ENCODE peak calls at places on chromosome 16, in eight cellular contexts. M is left ventricle myocardium inferior, F is Calu3, R is astrocyte of the spinal cord, T is WTC11, K is lung, X is PC-3, H is right atrium auricular region. O is an unnamed sample.

GRCh38 chr16:21164521-21165168 is 6.2 kb downstream of the LDAF1 start:
- DNase-seq in K (no peak), R (no peak), F (no peak), H (no peak), M (no peak), X (no peak), T (no peak), O (no peak)

GRCh38 chr16:1505912-1506311 is 12.8 kb downstream of the TELO2 start:
- DNase-seq in H (no peak), M (no peak), F (no peak), K (no peak), X (no peak), R (no peak), T (no peak), O (no peak)

GRCh38 chr16:57781741-57782606 is 20.3 kb downstream of the KIFC3 start:
- DNase-seq in T (no peak), K (no peak), H (no peak), M (no peak), R (peak), F (no peak), X (no peak), O (no peak)

GRCh38 chr16:1792836-1793577 is 498 bp downstream of the IGFALS start:
- DNase-seq in R (no peak), F (no peak), M (no peak), T (no peak), X (no peak), H (no peak), K (no peak), O (no peak)

GRCh38 chr16:71762186-71762585 is 37.7 kb upstream of the PHLPP2 start:
- DNase-seq in T (no peak), K (no peak), H (no peak), R (no peak), M (no peak), X (no peak), F (no peak), O (no peak)

GRCh38 chr16:87963400-87963799 is 12.2 kb downstream of the BANP start:
- DNase-seq in X (peak), T (no peak), F (no peak), R (peak), M (no peak), K (no peak), H (no peak), O (no peak)

GRCh38 chr16:29662729-29663019 is 373 bp upstream of the SPN start:
- DNase-seq in M (no peak), H (no peak), X (no peak), K (no peak), R (no peak), F (no peak), T (no peak), O (no peak)

GRCh38 chr16:80298676-80299075 is 242.1 kb upstream of the DYNLRB2 start:
- DNase-seq in T (no peak), R (no peak), M (no peak), H (no peak), X (no peak), K (no peak), F (no peak), O (no peak)

GRCh38 chr16:4309833-4310266 is 6.0 kb upstream of the GLIS2 start:
- DNase-seq in K (peak), M (peak), X (peak), T (peak), H (no peak), F (peak), R (peak), O (peak)

GRCh38 chr16:29230671-29231091 is 175.8 kb downstream of the NPIPB11 start:
- DNase-seq in T (peak), F (no peak), R (peak), X (no peak), M (no peak), H (no peak), K (no peak), O (no peak)

GRCh38 chr16:50298591-50299507 is 32.5 kb downstream of the ADCY7 start:
- DNase-seq in F (no peak), R (no peak), H (no peak), K (no peak), T (no peak), M (no peak), X (no peak), O (no peak)

GRCh38 chr16:51523400-51523799 is 372.3 kb upstream of the SALL1 start:
- DNase-seq in F (no peak), M (no peak), R (peak), H (no peak), T (no peak), K (no peak), X (no peak), O (no peak)

GRCh38 chr16:86986136-86986535 is 331.1 kb downstream of the C16orf95 start:
- DNase-seq in T (no peak), F (no peak), R (no peak), K (no peak), M (no peak), H (no peak), X (no peak), O (no peak)

GRCh38 chr16:53007095-53007494 is 45.6 kb downstream of the CHD9NB start:
- DNase-seq in X (no peak), F (no peak), H (no peak), R (no peak), K (no peak), M (no peak), T (peak), O (no peak)

GRCh38 chr16:19138601-19139000 is 24.8 kb downstream of the ITPRIPL2 start:
- DNase-seq in X (peak), K (peak), T (no peak), F (peak), H (peak), M (peak), R (peak), O (no peak)

GRCh38 chr16:86297391-86297790 is 212.9 kb upstream of the FOXF1 start:
- DNase-seq in X (no peak), R (no peak), T (no peak), M (no peak), K (no peak), F (no peak), H (no peak), O (no peak)

GRCh38 chr16:68510775-68511174 is 28.3 kb upstream of the ZFP90 start:
- DNase-seq in H (no peak), M (no peak), T (no peak), X (no peak), K (no peak), F (no peak), R (no peak), O (no peak)

GRCh38 chr16:46947900-46948547 is 25.4 kb downstream of the DNAJA2 start:
- DNase-seq in X (peak), M (no peak), K (no peak), T (peak), H (no peak), F (peak), R (peak), O (no peak)

GRCh38 chr16:61263400-61263799 is 772.8 kb downstream of the CDH8 start:
- DNase-seq in T (no peak), K (no peak), H (no peak), R (no peak), F (no peak), X (no peak), M (no peak), O (no peak)

GRCh38 chr16:54070944-54071343 is 215.6 kb downstream of the IRX3 start:
- DNase-seq in K (no peak), T (no peak), X (no peak), M (no peak), H (no peak), F (no peak), R (no peak), O (no peak)

GRCh38 chr16:55330726-55331647 is 7.0 kb downstream of the IRX6 start:
- DNase-seq in F (no peak), R (no peak), H (no peak), K (no peak), T (peak), M (no peak), X (no peak), O (no peak)

GRCh38 chr16:75446416-75446815 is 13.1 kb upstream of the CFDP1 start:
- DNase-seq in T (no peak), K (no peak), F (no peak), H (no peak), R (no peak), M (no peak), X (no peak), O (no peak)

GRCh38 chr16:89606006-89606405 is 7.4 kb upstream of the DPEP1 start:
- DNase-seq in H (no peak), M (no peak), R (no peak), X (no peak), T (no peak), K (no peak), F (no peak), O (no peak)
- TF ChIP-seq CTCF in H (no peak), M (no peak), R (no peak), X (no peak), T (no peak), K (no peak), F (no peak), O (no peak)

DNA sequence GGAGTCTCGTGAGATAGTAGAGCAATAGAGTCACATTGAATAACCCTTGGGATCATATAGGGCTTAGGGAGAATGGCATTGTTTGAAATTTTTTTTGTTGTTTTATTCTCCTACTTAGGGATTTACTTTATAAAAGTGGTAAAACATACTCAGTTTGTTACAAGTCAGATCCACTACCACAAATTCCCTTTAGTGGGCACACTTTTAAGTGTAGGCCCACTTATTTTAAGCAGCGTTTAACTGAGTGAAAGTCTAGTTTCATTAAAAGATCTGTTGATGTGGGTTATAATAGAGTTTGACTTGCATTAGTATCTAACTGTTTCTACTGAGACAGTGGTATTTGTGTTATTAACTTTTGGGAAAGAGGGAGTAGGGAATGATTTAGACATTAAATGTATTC is 49.3 kb downstream of the USP10 start:
- DNase-seq in M (no peak), X (no peak), H (no peak), T (no peak), R (no peak), K (no peak), F (no peak), O (no peak)
- TF ChIP-seq CTCF in M (no peak), X (no peak), H (no peak), T (no peak), R (no peak), K (no peak), F (no peak), O (no peak)

GRCh38 chr16:13839577-13839976 is 80.4 kb upstream of the ERCC4 start:
- DNase-seq in F (no peak), K (no peak), M (no peak), R (no peak), T (no peak), H (no peak), X (no peak), O (no peak)
- TF ChIP-seq CTCF in F (no peak), K (no peak), M (no peak), R (no peak), T (peak), H (no peak), X (no peak), O (no peak)

GRCh38 chr16:11101695-11102522 is 154.1 kb downstream of the SOCS1 start:
- DNase-seq in X (no peak), F (no peak), T (no peak), H (no peak), R (no peak), M (no peak), K (no peak), O (no peak)
- TF ChIP-seq CTCF in X (no peak), F (no peak), T (no peak), H (peak), R (peak), M (peak), K (no peak), O (no peak)

DNA sequence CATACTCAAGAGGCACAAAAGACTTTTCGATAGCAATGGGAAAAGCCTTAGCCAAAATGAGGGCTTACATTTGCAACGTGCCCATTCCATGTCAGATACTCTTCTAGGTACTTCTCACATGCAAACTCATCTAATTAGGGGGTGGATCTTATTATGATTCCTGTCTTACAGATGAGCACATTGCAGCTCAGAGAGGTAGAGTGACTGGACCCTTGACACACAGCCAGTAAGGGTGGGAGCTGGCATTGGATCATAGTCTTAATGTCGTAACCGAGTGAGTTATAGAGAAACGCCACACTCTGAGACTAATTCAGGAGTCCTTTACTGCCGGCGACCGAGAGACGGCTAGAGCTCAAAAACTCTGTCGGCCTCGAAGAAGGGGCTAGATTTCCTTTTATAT is 78.8 kb upstream of the GRIN2A start:
- DNase-seq in R (no peak), M (no peak), X (no peak), F (no peak), H (no peak), K (no peak), T (no peak), O (no peak)
- TF ChIP-seq CTCF in R (no peak), M (no peak), X (no peak), F (no peak), H (no peak), K (no peak), T (no peak), O (no peak)

DNA sequence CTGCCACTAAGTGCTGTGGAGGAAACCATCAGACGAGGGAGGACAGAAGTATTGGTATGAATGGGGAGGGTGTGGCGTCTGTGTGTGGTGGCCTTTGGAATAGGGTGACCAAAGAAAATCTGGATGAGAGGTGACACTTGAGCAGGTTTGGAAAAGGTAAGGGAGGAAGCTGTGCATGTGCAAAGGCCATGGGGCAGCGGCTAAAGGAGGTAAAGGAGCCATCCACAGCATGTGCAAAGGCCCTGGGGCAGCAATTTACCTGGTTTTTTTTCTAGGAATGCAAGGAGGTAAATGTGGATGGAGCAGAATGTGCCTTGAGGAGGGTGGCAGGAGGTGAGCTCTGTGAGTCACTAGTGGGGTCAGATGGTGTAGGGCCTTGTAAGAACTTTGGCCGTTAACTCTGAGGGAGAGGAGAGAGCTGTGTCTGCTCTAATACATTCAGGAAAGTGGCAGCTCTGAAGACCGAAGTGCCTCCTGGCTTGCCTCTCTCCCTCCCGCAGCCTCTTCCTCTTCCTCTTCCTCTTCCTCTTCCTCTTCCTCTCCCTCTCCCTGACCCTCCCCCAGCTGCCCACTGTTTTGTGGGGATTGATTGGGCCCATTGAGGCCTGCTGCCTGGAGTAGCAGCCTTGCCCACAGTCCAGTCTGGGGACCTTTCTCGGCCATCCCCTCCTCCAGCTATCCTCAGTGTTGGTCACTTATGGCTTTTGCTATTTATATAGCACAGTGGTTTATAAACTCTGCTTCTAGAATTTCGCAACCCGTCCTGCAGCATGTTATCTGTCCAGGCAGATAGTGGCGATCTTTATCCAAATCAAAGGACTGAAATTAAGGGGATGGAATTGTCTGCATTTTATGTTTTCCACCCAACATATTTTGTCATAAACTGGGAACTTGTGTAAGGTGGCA is 38.7 kb downstream of the CMIP start:
- DNase-seq in T (no peak), K (no peak), R (no peak), X (no peak), H (no peak), F (no peak), M (peak), O (no peak)
- TF ChIP-seq CTCF in T (no peak), K (no peak), R (no peak), X (no peak), H (no peak), F (no peak), M (no peak), O (no peak)

O was measured in activated B cell treated with CpG ODN at 0.5 μM for 24 hours.